ENCODE peak calls at places on chromosomes 2 and 18, in eight cellular contexts. A is epithelial cell of proximal tubule, C is epithelial cell of esophagus, V is AG10803, U is prostate gland, E is astrocyte of the cerebellum, N is esophagus squamous epithelium, Y is thoracic aorta. D is an unnamed sample.

GRCh38 chr2:152875832-152876669 is 157.6 kb downstream of the ARL6IP6 start:
- DNase-seq in A (no peak), Y (no peak), V (peak; percentile 79), C (peak; percentile 34), E (no peak), U (no peak), N (no peak), D (no peak)

GRCh38 chr2:203282101-203282500 is 43.3 kb downstream of the CYP20A1 start:
- DNase-seq in E (no peak), C (no peak), A (no peak), Y (no peak), U (no peak), N (no peak), V (no peak), D (no peak)

GRCh38 chr18:14086459-14087231 is 45.6 kb downstream of the ZNF519 start:
- DNase-seq in N (no peak), C (peak; percentile 29), A (no peak), U (no peak), V (peak; percentile 44), E (no peak), Y (no peak), D (peak; percentile 79)

GRCh38 chr2:26735096-26735495 is 29.0 kb upstream of the SLC35F6 start:
- DNase-seq in E (peak; percentile 44), Y (no peak), C (peak; percentile 48), U (no peak), A (no peak), V (peak; percentile 85), N (no peak), D (no peak)

GRCh38 chr18:37299471-37300304 is 265.9 kb downstream of the CELF4 start:
- DNase-seq in Y (peak; percentile 83), N (peak; percentile 3), A (peak; percentile 95), E (peak; percentile 94), C (peak; percentile 90), U (peak; percentile 70), V (peak; percentile 96), D (no peak)

GRCh38 chr18:9475643-9476580 is 599 bp downstream of the RALBP1 start:
- DNase-seq in Y (no peak), E (no peak), V (peak; percentile 34), U (peak; percentile 38), C (peak; percentile 43), A (peak; percentile 25), N (no peak), D (no peak)

GRCh38 chr2:68230246-68231060 is 21.9 kb downstream of the PPP3R1 start:
- DNase-seq in Y (no peak), E (no peak), U (no peak), V (peak; percentile 35), N (no peak), C (no peak), A (no peak), D (no peak)

GRCh38 chr2:27042985-27043634 is 8.4 kb upstream of the AGBL5 start:
- DNase-seq in C (no peak), E (no peak), N (no peak), V (no peak), U (no peak), A (no peak), Y (no peak), D (no peak)

GRCh38 chr2:204479557-204479956 is 65.7 kb upstream of the PARD3B start:
- DNase-seq in Y (no peak), N (no peak), E (no peak), U (no peak), C (peak; percentile 62), V (peak; percentile 22), A (peak; percentile 59), D (no peak)

GRCh38 chr18:35974181-35974580 is 1.7 kb downstream of the RMP24 start:
- DNase-seq in Y (no peak), A (no peak), E (no peak), U (no peak), V (no peak), N (no peak), C (no peak), D (no peak)

GRCh38 chr2:58146707-58147106 is 94.4 kb downstream of the FANCL start:
- DNase-seq in Y (no peak), C (peak; percentile 74), V (no peak), A (no peak), E (no peak), N (no peak), U (no peak), D (no peak)

GRCh38 chr2:119112770-119113488 is 45.6 kb downstream of the C1QL2 start:
- DNase-seq in N (no peak), C (no peak), E (no peak), A (no peak), U (no peak), V (no peak), Y (no peak), D (peak; percentile 64)

GRCh38 chr2:235430366-235431083 is 63.3 kb upstream of the AGAP1 start:
- DNase-seq in U (no peak), V (no peak), N (no peak), A (no peak), E (no peak), Y (no peak), C (no peak), D (peak; percentile 16)

GRCh38 chr2:106609780-106610179 is 122.6 kb downstream of the CD8B2 start:
- DNase-seq in C (no peak), A (no peak), N (no peak), Y (no peak), V (no peak), E (no peak), U (no peak), D (no peak)

GRCh38 chr2:219433666-219434467 is 776 bp upstream of the SPEG start:
- DNase-seq in C (peak; percentile 33), Y (no peak), U (no peak), V (peak; percentile 66), E (no peak), A (no peak), N (no peak), D (peak; percentile 94)
- TF ChIP-seq CTCF in C (peak; percentile 8), Y (peak; percentile 31), U (peak; percentile 29), V (peak; percentile 57), E (peak; percentile 51), A (peak; percentile 54), N (no peak), D (peak; percentile 85)

DNA sequence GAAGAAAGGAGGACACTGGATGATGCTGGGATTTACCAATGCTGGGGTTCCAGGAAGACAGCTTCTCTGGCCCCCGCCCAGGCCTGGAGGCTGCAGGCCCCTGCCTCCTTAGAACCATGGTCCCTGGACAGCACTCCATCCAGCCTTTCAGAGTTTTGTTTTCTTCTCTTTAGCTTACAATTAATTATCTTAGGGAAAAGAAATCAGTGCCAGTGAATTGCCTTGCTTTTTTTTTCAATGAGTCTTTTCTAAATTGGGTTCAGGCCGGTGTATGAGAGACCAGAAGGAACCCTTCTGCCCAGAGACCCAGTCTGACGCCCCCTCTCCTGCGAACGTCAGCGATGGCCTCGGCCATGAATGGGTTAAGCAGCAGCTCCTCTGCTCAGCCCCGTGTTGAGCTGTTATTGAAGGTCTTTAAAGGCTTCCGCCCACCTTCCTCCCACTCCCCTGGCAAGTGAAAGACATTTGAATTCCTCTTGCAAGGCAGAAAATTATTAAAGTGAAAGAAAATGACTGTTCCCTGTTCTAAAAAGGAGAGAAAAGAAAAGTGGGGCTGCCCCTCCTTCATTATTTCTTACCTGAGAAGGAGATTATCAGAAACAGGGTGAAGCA is 65.7 kb upstream of the CHMP1B start:
- DNase-seq in U (no peak), V (no peak), A (no peak), Y (no peak), C (no peak), E (no peak), N (no peak), D (peak; percentile 75)
- H3K4me3 ChIP-seq in U (no peak overlapping the region), V (no peak overlapping the region), A (no peak overlapping the region), Y (no peak overlapping the region), C (no peak overlapping the region), E (no peak overlapping the region), N (no peak overlapping the region), D (no peak overlapping the region)

DNA sequence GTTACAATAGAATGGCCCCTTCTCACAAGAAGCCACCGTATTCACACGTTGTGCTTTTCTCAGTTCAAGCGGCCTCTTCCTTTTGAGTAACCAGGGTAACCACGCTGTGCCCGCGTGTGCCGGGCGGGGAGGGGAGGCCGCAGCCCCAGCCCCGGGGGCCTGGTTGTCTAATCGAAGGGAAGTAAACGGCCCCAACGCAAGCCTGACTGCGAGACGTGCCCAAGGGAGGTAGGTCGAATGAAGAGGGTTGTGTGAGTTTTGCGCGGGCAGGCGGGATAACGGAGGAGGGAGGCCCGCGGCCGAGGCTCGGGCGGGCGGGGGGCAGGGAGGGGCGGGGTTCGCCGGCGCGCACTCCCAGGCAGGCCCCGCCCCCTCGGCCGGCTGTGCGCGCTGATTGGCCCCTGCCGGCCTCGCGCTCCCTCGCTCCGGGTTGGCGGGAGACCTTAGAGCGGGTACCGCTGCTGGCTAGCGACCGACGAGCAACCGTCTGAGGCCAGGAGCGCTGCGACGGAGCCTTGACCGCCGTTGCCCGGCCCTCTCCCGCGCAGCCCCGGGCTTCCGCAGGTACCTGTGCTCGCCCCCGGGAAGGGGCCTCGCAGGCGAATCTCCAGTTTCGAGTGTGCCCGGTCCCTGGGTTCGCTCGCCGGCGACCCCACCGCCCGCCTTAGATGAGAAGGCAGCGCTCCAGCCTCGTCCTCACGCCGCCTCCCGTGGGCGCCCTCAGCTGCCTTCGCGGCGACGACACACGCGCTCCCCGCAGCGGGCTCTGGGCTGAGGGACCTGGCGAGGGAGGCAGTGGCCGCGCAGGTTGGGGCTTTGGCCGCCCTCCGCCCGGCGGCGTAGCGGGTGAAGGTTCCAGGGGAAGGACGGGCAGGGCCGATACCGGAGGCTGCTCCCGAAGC is at the start of gene SPDYA:
- DNase-seq in V (peak; percentile 44), C (peak; percentile 77), N (no peak), A (peak; percentile 3), Y (peak; percentile 22), U (peak; percentile 61), E (peak; percentile 15), D (peak; percentile 93)
- TF ChIP-seq CTCF in V (no peak), C (no peak), N (no peak), A (no peak), Y (no peak), U (no peak), E (no peak), D (no peak)

DNA sequence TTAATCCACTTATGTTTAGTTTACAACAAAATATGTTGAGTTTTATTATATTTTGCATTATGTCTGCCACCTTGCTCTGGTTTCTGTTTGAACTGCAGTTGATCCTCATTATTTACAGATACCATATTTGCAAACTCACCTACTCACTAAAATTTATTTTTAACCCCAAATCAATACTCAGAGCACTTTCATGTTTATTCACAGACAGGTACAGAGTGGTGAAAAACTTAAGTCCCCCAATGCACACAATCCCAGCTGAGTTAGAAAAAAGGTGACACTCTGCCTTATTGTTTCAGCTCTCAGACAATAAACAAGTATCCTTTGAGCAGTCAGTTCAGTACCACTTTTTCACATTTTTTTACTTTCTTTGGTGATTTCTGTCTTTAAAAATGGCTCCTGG is 13.7 kb downstream of the GCG start:
- DNase-seq in U (no peak), C (no peak), Y (no peak), A (no peak), N (no peak), V (no peak), E (no peak), D (no peak)
- H3K4me3 ChIP-seq in U (no peak overlapping the region), C (no peak overlapping the region), Y (no peak overlapping the region), A (no peak overlapping the region), N (no peak overlapping the region), V (no peak overlapping the region), E (no peak overlapping the region), D (no peak overlapping the region)